ENCODE peak calls at places on chromosomes 7 and 10, in six cellular contexts. One of them, this sample, is unnamed.

GRCh38 chr10:44880090-44880715 is 30.9 kb upstream of the TMEM72 start:
- DNase-seq in non-pigmented ciliary epithelial cell: no peak
- DNase-seq in RWPE1: no peak
- DNase-seq in T-helper 2 cell: no peak
- DNase-seq in naive thymus-derived CD8-positive, alpha-beta T cell: no peak
- DNase-seq in GM23248: no peak
- DNase-seq in this sample: no peak

GRCh38 chr10:42987575-42987974 is 89.3 kb upstream of the RET start:
- DNase-seq in non-pigmented ciliary epithelial cell: no peak
- DNase-seq in RWPE1: no peak
- DNase-seq in T-helper 2 cell: no peak
- DNase-seq in naive thymus-derived CD8-positive, alpha-beta T cell: no peak
- DNase-seq in GM23248: no peak
- DNase-seq in this sample: no peak

GRCh38 chr7:116653204-116653603 is 18.8 kb upstream of the MET start:
- DNase-seq in non-pigmented ciliary epithelial cell: peak; percentile 66
- DNase-seq in RWPE1: peak; percentile 93
- DNase-seq in T-helper 2 cell: no peak
- DNase-seq in naive thymus-derived CD8-positive, alpha-beta T cell: no peak
- DNase-seq in GM23248: peak; percentile 74
- DNase-seq in this sample: no peak

GRCh38 chr7:6250364-6250833 is 22.0 kb downstream of the CYTH3 start:
- DNase-seq in non-pigmented ciliary epithelial cell: no peak
- DNase-seq in RWPE1: peak; percentile 55
- DNase-seq in T-helper 2 cell: no peak
- DNase-seq in naive thymus-derived CD8-positive, alpha-beta T cell: no peak
- DNase-seq in GM23248: peak; percentile 28
- DNase-seq in this sample: no peak

GRCh38 chr10:119233821-119234220 is 26.4 kb downstream of the GRK5 start:
- DNase-seq in non-pigmented ciliary epithelial cell: no peak
- DNase-seq in RWPE1: no peak
- DNase-seq in T-helper 2 cell: no peak
- DNase-seq in naive thymus-derived CD8-positive, alpha-beta T cell: no peak
- DNase-seq in GM23248: no peak
- DNase-seq in this sample: no peak

GRCh38 chr7:99752354-99752753 is 17.4 kb upstream of the CYP3A7 start:
- DNase-seq in non-pigmented ciliary epithelial cell: no peak
- DNase-seq in RWPE1: no peak
- DNase-seq in T-helper 2 cell: no peak
- DNase-seq in naive thymus-derived CD8-positive, alpha-beta T cell: no peak
- DNase-seq in GM23248: peak; percentile 26
- DNase-seq in this sample: no peak

GRCh38 chr7:40623863-40624262 is 489.1 kb downstream of the SUGCT start:
- DNase-seq in non-pigmented ciliary epithelial cell: no peak
- DNase-seq in RWPE1: no peak
- DNase-seq in T-helper 2 cell: no peak
- DNase-seq in naive thymus-derived CD8-positive, alpha-beta T cell: no peak
- DNase-seq in GM23248: no peak
- DNase-seq in this sample: no peak

GRCh38 chr10:21326594-21326993 is 198.9 kb downstream of the SKIDA1 start:
- DNase-seq in non-pigmented ciliary epithelial cell: no peak
- DNase-seq in RWPE1: no peak
- DNase-seq in T-helper 2 cell: no peak
- DNase-seq in naive thymus-derived CD8-positive, alpha-beta T cell: no peak
- DNase-seq in GM23248: no peak
- DNase-seq in this sample: no peak

GRCh38 chr10:121667948-121668335 is 69.7 kb upstream of the FGFR2 start:
- DNase-seq in non-pigmented ciliary epithelial cell: no peak
- DNase-seq in RWPE1: peak; percentile 36
- DNase-seq in T-helper 2 cell: no peak
- DNase-seq in naive thymus-derived CD8-positive, alpha-beta T cell: no peak
- DNase-seq in GM23248: no peak
- DNase-seq in this sample: no peak

GRCh38 chr10:103498936-103499638 is 5.6 kb downstream of the NEURL1 start:
- DNase-seq in non-pigmented ciliary epithelial cell: no peak
- DNase-seq in RWPE1: no peak
- DNase-seq in T-helper 2 cell: no peak
- DNase-seq in naive thymus-derived CD8-positive, alpha-beta T cell: no peak
- DNase-seq in GM23248: no peak
- DNase-seq in this sample: no peak

GRCh38 chr10:63542835-63543575 is 21.8 kb downstream of the REEP3 start:
- DNase-seq in non-pigmented ciliary epithelial cell: no peak
- DNase-seq in RWPE1: no peak
- DNase-seq in T-helper 2 cell: no peak
- DNase-seq in naive thymus-derived CD8-positive, alpha-beta T cell: no peak
- DNase-seq in GM23248: peak; percentile 63
- DNase-seq in this sample: no peak

GRCh38 chr7:27784399-27785053 is 44.6 kb downstream of the TAX1BP1 start:
- DNase-seq in non-pigmented ciliary epithelial cell: no peak
- DNase-seq in RWPE1: peak; percentile 38
- DNase-seq in T-helper 2 cell: peak; percentile 26
- DNase-seq in naive thymus-derived CD8-positive, alpha-beta T cell: peak; percentile 57
- DNase-seq in GM23248: peak; percentile 81
- DNase-seq in this sample: no peak

GRCh38 chr10:28807760-28808613 is 130.7 kb downstream of the BAMBI start:
- DNase-seq in non-pigmented ciliary epithelial cell: no peak
- DNase-seq in RWPE1: no peak
- DNase-seq in T-helper 2 cell: no peak
- DNase-seq in naive thymus-derived CD8-positive, alpha-beta T cell: no peak
- DNase-seq in GM23248: no peak
- DNase-seq in this sample: no peak

GRCh38 chr10:119826777-119827176 is 45.9 kb downstream of the MCMBP start:
- DNase-seq in non-pigmented ciliary epithelial cell: no peak
- DNase-seq in RWPE1: peak; percentile 22
- DNase-seq in T-helper 2 cell: no peak
- DNase-seq in naive thymus-derived CD8-positive, alpha-beta T cell: no peak
- DNase-seq in GM23248: peak; percentile 17
- DNase-seq in this sample: no peak

GRCh38 chr7:99707096-99707495 is 27.3 kb upstream of the CYP3A5 start:
- DNase-seq in non-pigmented ciliary epithelial cell: no peak
- DNase-seq in RWPE1: no peak
- DNase-seq in T-helper 2 cell: no peak
- DNase-seq in naive thymus-derived CD8-positive, alpha-beta T cell: no peak
- DNase-seq in GM23248: peak; percentile 38
- DNase-seq in this sample: no peak

GRCh38 chr10:90587081-90587491 is 270.8 kb downstream of the HTR7 start:
- DNase-seq in non-pigmented ciliary epithelial cell: peak; percentile 75
- DNase-seq in RWPE1: peak; percentile 64
- DNase-seq in T-helper 2 cell: no peak
- DNase-seq in naive thymus-derived CD8-positive, alpha-beta T cell: no peak
- DNase-seq in GM23248: no peak
- DNase-seq in this sample: no peak

GRCh38 chr7:108239501-108240225 is 109.5 kb upstream of the LAMB4 start:
- DNase-seq in non-pigmented ciliary epithelial cell: no peak
- DNase-seq in RWPE1: no peak
- DNase-seq in T-helper 2 cell: no peak
- DNase-seq in naive thymus-derived CD8-positive, alpha-beta T cell: no peak
- DNase-seq in GM23248: no peak
- DNase-seq in this sample: no peak

GRCh38 chr7:135368416-135369186 is 135.0 kb downstream of the STRA8 start:
- DNase-seq in non-pigmented ciliary epithelial cell: no peak
- DNase-seq in RWPE1: no peak
- DNase-seq in T-helper 2 cell: no peak
- DNase-seq in naive thymus-derived CD8-positive, alpha-beta T cell: no peak
- DNase-seq in GM23248: peak; percentile 6
- DNase-seq in this sample: no peak

GRCh38 chr7:137434530-137434929 is 91.0 kb upstream of the PTN start:
- DNase-seq in non-pigmented ciliary epithelial cell: no peak
- DNase-seq in RWPE1: no peak
- DNase-seq in T-helper 2 cell: no peak
- DNase-seq in naive thymus-derived CD8-positive, alpha-beta T cell: no peak
- DNase-seq in GM23248: no peak
- DNase-seq in this sample: no peak

GRCh38 chr7:19442016-19442785 is 266.6 kb downstream of the POLR1F start:
- DNase-seq in non-pigmented ciliary epithelial cell: peak; percentile 22
- DNase-seq in RWPE1: peak; percentile 61
- DNase-seq in T-helper 2 cell: no peak
- DNase-seq in naive thymus-derived CD8-positive, alpha-beta T cell: no peak
- DNase-seq in GM23248: peak; percentile 76
- DNase-seq in this sample: no peak

GRCh38 chr7:55005241-55005836 is 13.5 kb upstream of the EGFR start:
- DNase-seq in non-pigmented ciliary epithelial cell: no peak
- DNase-seq in RWPE1: no peak
- DNase-seq in T-helper 2 cell: no peak
- DNase-seq in naive thymus-derived CD8-positive, alpha-beta T cell: no peak
- DNase-seq in GM23248: peak; percentile 12
- DNase-seq in this sample: no peak

GRCh38 chr7:95684037-95684436 is 87.7 kb upstream of the PDK4 start:
- DNase-seq in non-pigmented ciliary epithelial cell: no peak
- DNase-seq in RWPE1: no peak
- DNase-seq in T-helper 2 cell: no peak
- DNase-seq in naive thymus-derived CD8-positive, alpha-beta T cell: no peak
- DNase-seq in GM23248: peak; percentile 65
- DNase-seq in this sample: no peak

GRCh38 chr7:158446706-158447105 is 140.9 kb downstream of the PTPRN2 start:
- DNase-seq in non-pigmented ciliary epithelial cell: no peak
- DNase-seq in RWPE1: no peak
- DNase-seq in T-helper 2 cell: no peak
- DNase-seq in naive thymus-derived CD8-positive, alpha-beta T cell: no peak
- DNase-seq in GM23248: no peak
- DNase-seq in this sample: no peak

GRCh38 chr7:84193787-84194186 is 802 bp downstream of the SEMA3A start:
- DNase-seq in non-pigmented ciliary epithelial cell: no peak
- DNase-seq in RWPE1: no peak
- DNase-seq in T-helper 2 cell: no peak
- DNase-seq in naive thymus-derived CD8-positive, alpha-beta T cell: no peak
- DNase-seq in GM23248: no peak
- DNase-seq in this sample: no peak

GRCh38 chr7:137882806-137883205 is 36.0 kb upstream of the DGKI start:
- DNase-seq in non-pigmented ciliary epithelial cell: no peak
- DNase-seq in RWPE1: no peak
- DNase-seq in T-helper 2 cell: no peak
- DNase-seq in naive thymus-derived CD8-positive, alpha-beta T cell: no peak
- DNase-seq in GM23248: peak; percentile 55
- DNase-seq in this sample: no peak

GRCh38 chr7:64515781-64516180 is 47.1 kb downstream of the ZNF680 start:
- DNase-seq in non-pigmented ciliary epithelial cell: no peak
- DNase-seq in RWPE1: no peak
- DNase-seq in T-helper 2 cell: no peak
- DNase-seq in naive thymus-derived CD8-positive, alpha-beta T cell: no peak
- DNase-seq in GM23248: no peak
- DNase-seq in this sample: no peak

GRCh38 chr10:125151824-125152634 is 8.3 kb downstream of the CTBP2 start:
- DNase-seq in non-pigmented ciliary epithelial cell: no peak
- DNase-seq in RWPE1: no peak
- DNase-seq in T-helper 2 cell: no peak
- DNase-seq in naive thymus-derived CD8-positive, alpha-beta T cell: no peak
- DNase-seq in GM23248: no peak
- DNase-seq in this sample: no peak

GRCh38 chr7:98211676-98212531 is 665 bp downstream of the BHLHA15 start:
- DNase-seq in non-pigmented ciliary epithelial cell: no peak
- DNase-seq in RWPE1: no peak
- DNase-seq in T-helper 2 cell: no peak
- DNase-seq in naive thymus-derived CD8-positive, alpha-beta T cell: no peak
- DNase-seq in GM23248: no peak
- DNase-seq in this sample: no peak

GRCh38 chr7:95396136-95397032 is at the start of gene PON3:
- DNase-seq in non-pigmented ciliary epithelial cell: no peak
- DNase-seq in RWPE1: peak; percentile 30
- DNase-seq in T-helper 2 cell: no peak
- DNase-seq in naive thymus-derived CD8-positive, alpha-beta T cell: peak; percentile 22
- DNase-seq in GM23248: peak; percentile 37
- DNase-seq in this sample: no peak

GRCh38 chr7:2807846-2808772 is 36.0 kb downstream of the GNA12 start:
- DNase-seq in non-pigmented ciliary epithelial cell: no peak
- DNase-seq in RWPE1: no peak
- DNase-seq in T-helper 2 cell: no peak
- DNase-seq in naive thymus-derived CD8-positive, alpha-beta T cell: no peak
- DNase-seq in GM23248: peak; percentile 37
- DNase-seq in this sample: no peak